ENCODE peak calls at places on chromosomes 12 and 14, in ten cellular contexts. One of them, this sample, is unnamed.

GRCh38 chr12:16300706-16301105 is 23.2 kb upstream of the SLC15A5 start:
- DNase-seq in SK-N-SH: no peak
- DNase-seq in HCT116: no peak
- DNase-seq in fibroblast of lung: no peak
- DNase-seq in PC-3: no peak
- DNase-seq in endothelial cell of umbilical vein: no peak
- DNase-seq in endodermal cell: no peak
- DNase-seq in IMR-90: no peak
- DNase-seq in HepG2: no peak
- DNase-seq in keratinocyte: no peak
- DNase-seq in this sample: no peak

GRCh38 chr12:121050725-121051124 is 11.7 kb upstream of the OASL start:
- DNase-seq in HCT116: no peak
- DNase-seq in HepG2: no peak
- DNase-seq in keratinocyte: no peak
- DNase-seq in fibroblast of lung: no peak
- DNase-seq in IMR-90: peak; percentile 6
- DNase-seq in endodermal cell: peak; percentile 46
- DNase-seq in endothelial cell of umbilical vein: peak; percentile 16
- DNase-seq in SK-N-SH: no peak
- DNase-seq in PC-3: peak; percentile 48
- DNase-seq in this sample: no peak

GRCh38 chr14:77014004-77014604 is 14.4 kb downstream of the IRF2BPL start:
- DNase-seq in endothelial cell of umbilical vein: peak; percentile 32
- DNase-seq in IMR-90: peak; percentile 47
- DNase-seq in PC-3: no peak
- DNase-seq in fibroblast of lung: peak; percentile 75
- DNase-seq in keratinocyte: no peak
- DNase-seq in endodermal cell: peak; percentile 76
- DNase-seq in HCT116: no peak
- DNase-seq in HepG2: peak; percentile 68
- DNase-seq in SK-N-SH: peak; percentile 71
- DNase-seq in this sample: peak; percentile 63

GRCh38 chr12:57732270-57732669 is 6.3 kb downstream of the AGAP2 start:
- DNase-seq in HCT116: no peak
- DNase-seq in IMR-90: no peak
- DNase-seq in endothelial cell of umbilical vein: no peak
- DNase-seq in endodermal cell: no peak
- DNase-seq in keratinocyte: no peak
- DNase-seq in SK-N-SH: no peak
- DNase-seq in PC-3: no peak
- DNase-seq in fibroblast of lung: no peak
- DNase-seq in HepG2: no peak
- DNase-seq in this sample: no peak

GRCh38 chr14:106013879-106014376 is 487.5 kb downstream of the TMEM121 start:
- DNase-seq in endodermal cell: no peak
- DNase-seq in HCT116: no peak
- DNase-seq in HepG2: no peak
- DNase-seq in fibroblast of lung: no peak
- DNase-seq in endothelial cell of umbilical vein: no peak
- DNase-seq in PC-3: no peak
- DNase-seq in keratinocyte: no peak
- DNase-seq in IMR-90: no peak
- DNase-seq in SK-N-SH: no peak
- DNase-seq in this sample: no peak

GRCh38 chr14:20802341-20803084 is at the start of gene RNASE1:
- DNase-seq in fibroblast of lung: no peak
- DNase-seq in PC-3: peak; percentile 52
- DNase-seq in endodermal cell: no peak
- DNase-seq in IMR-90: no peak
- DNase-seq in HepG2: peak; percentile 33
- DNase-seq in HCT116: no peak
- DNase-seq in keratinocyte: no peak
- DNase-seq in SK-N-SH: no peak
- DNase-seq in endothelial cell of umbilical vein: peak; percentile 85
- DNase-seq in this sample: no peak

GRCh38 chr14:82502043-82502442 is 968.4 kb upstream of the SEL1L start:
- DNase-seq in IMR-90: no peak
- DNase-seq in PC-3: no peak
- DNase-seq in HCT116: no peak
- DNase-seq in SK-N-SH: no peak
- DNase-seq in keratinocyte: no peak
- DNase-seq in HepG2: no peak
- DNase-seq in fibroblast of lung: no peak
- DNase-seq in endodermal cell: no peak
- DNase-seq in endothelial cell of umbilical vein: no peak
- DNase-seq in this sample: no peak

GRCh38 chr12:109743076-109743910 is 29.7 kb downstream of the FAM222A start:
- DNase-seq in keratinocyte: no peak
- DNase-seq in HCT116: no peak
- DNase-seq in endothelial cell of umbilical vein: no peak
- DNase-seq in fibroblast of lung: no peak
- DNase-seq in PC-3: no peak
- DNase-seq in endodermal cell: peak; percentile 51
- DNase-seq in HepG2: no peak
- DNase-seq in IMR-90: no peak
- DNase-seq in SK-N-SH: peak; percentile 46
- DNase-seq in this sample: no peak

GRCh38 chr14:80037349-80037748 is 174.0 kb downstream of the DIO2 start:
- DNase-seq in IMR-90: no peak
- DNase-seq in HepG2: no peak
- DNase-seq in endodermal cell: no peak
- DNase-seq in HCT116: no peak
- DNase-seq in PC-3: peak; percentile 36
- DNase-seq in fibroblast of lung: no peak
- DNase-seq in SK-N-SH: no peak
- DNase-seq in endothelial cell of umbilical vein: no peak
- DNase-seq in keratinocyte: no peak
- DNase-seq in this sample: no peak

GRCh38 chr12:101877816-101878811 is 734 bp downstream of the DRAM1 start:
- DNase-seq in HCT116: no peak
- DNase-seq in keratinocyte: no peak
- DNase-seq in fibroblast of lung: peak; percentile 36
- DNase-seq in PC-3: peak; percentile 18
- DNase-seq in HepG2: peak; percentile 7
- DNase-seq in IMR-90: no peak
- DNase-seq in SK-N-SH: peak; percentile 18
- DNase-seq in endothelial cell of umbilical vein: peak; percentile 58
- DNase-seq in endodermal cell: peak; percentile 53
- DNase-seq in this sample: no peak

GRCh38 chr14:94531187-94531586 is 21.9 kb upstream of the SERPINA12 start:
- DNase-seq in fibroblast of lung: no peak
- DNase-seq in HepG2: no peak
- DNase-seq in PC-3: no peak
- DNase-seq in keratinocyte: no peak
- DNase-seq in endodermal cell: peak; percentile 12
- DNase-seq in SK-N-SH: no peak
- DNase-seq in IMR-90: no peak
- DNase-seq in endothelial cell of umbilical vein: no peak
- DNase-seq in HCT116: no peak
- DNase-seq in this sample: no peak

GRCh38 chr14:100135073-100135472 is 24.4 kb downstream of the DEGS2 start:
- DNase-seq in HepG2: no peak
- DNase-seq in IMR-90: no peak
- DNase-seq in SK-N-SH: no peak
- DNase-seq in PC-3: no peak
- DNase-seq in HCT116: no peak
- DNase-seq in fibroblast of lung: no peak
- DNase-seq in endodermal cell: no peak
- DNase-seq in endothelial cell of umbilical vein: no peak
- DNase-seq in keratinocyte: no peak
- DNase-seq in this sample: no peak

GRCh38 chr14:100137173-100137572 is 22.3 kb downstream of the DEGS2 start:
- DNase-seq in endothelial cell of umbilical vein: no peak
- DNase-seq in HepG2: no peak
- DNase-seq in PC-3: no peak
- DNase-seq in fibroblast of lung: no peak
- DNase-seq in HCT116: no peak
- DNase-seq in SK-N-SH: no peak
- DNase-seq in IMR-90: no peak
- DNase-seq in endodermal cell: no peak
- DNase-seq in keratinocyte: no peak
- DNase-seq in this sample: no peak

GRCh38 chr14:100134591-100134990 is 24.9 kb downstream of the DEGS2 start:
- DNase-seq in endothelial cell of umbilical vein: no peak
- DNase-seq in PC-3: no peak
- DNase-seq in endodermal cell: no peak
- DNase-seq in HepG2: no peak
- DNase-seq in HCT116: no peak
- DNase-seq in fibroblast of lung: no peak
- DNase-seq in keratinocyte: no peak
- DNase-seq in SK-N-SH: no peak
- DNase-seq in IMR-90: no peak
- DNase-seq in this sample: no peak

GRCh38 chr14:100138082-100138787 is 21.2 kb downstream of the DEGS2 start:
- DNase-seq in keratinocyte: no peak
- DNase-seq in HCT116: no peak
- DNase-seq in endodermal cell: no peak
- DNase-seq in PC-3: no peak
- DNase-seq in SK-N-SH: no peak
- DNase-seq in IMR-90: no peak
- DNase-seq in fibroblast of lung: no peak
- DNase-seq in endothelial cell of umbilical vein: no peak
- DNase-seq in HepG2: no peak
- DNase-seq in this sample: no peak

GRCh38 chr14:100135784-100136183 is 23.7 kb downstream of the DEGS2 start:
- DNase-seq in HepG2: no peak
- DNase-seq in endothelial cell of umbilical vein: no peak
- DNase-seq in SK-N-SH: peak; percentile 30
- DNase-seq in HCT116: no peak
- DNase-seq in IMR-90: no peak
- DNase-seq in endodermal cell: peak; percentile 61
- DNase-seq in fibroblast of lung: no peak
- DNase-seq in PC-3: no peak
- DNase-seq in keratinocyte: no peak
- DNase-seq in this sample: no peak
- TF ChIP-seq CTCF in HepG2: no peak
- TF ChIP-seq CTCF in endothelial cell of umbilical vein: no peak
- TF ChIP-seq CTCF in SK-N-SH: no peak
- TF ChIP-seq CTCF in HCT116: no peak
- TF ChIP-seq CTCF in IMR-90: no peak
- TF ChIP-seq CTCF in endodermal cell: peak; percentile 39
- TF ChIP-seq CTCF in fibroblast of lung: no peak
- TF ChIP-seq CTCF in PC-3: no peak
- TF ChIP-seq CTCF in keratinocyte: no peak
- TF ChIP-seq CTCF in this sample: no peak

GRCh38 chr12:26941251-26941650 is 3.0 kb downstream of the FGFR1OP2 start:
- DNase-seq in HepG2: no peak
- DNase-seq in keratinocyte: no peak
- DNase-seq in fibroblast of lung: no peak
- DNase-seq in endodermal cell: no peak
- DNase-seq in SK-N-SH: no peak
- DNase-seq in HCT116: no peak
- DNase-seq in IMR-90: no peak
- DNase-seq in endothelial cell of umbilical vein: no peak
- DNase-seq in PC-3: no peak
- DNase-seq in this sample: no peak
- H3K27ac ChIP-seq in HepG2: no peak overlapping the region
- H3K27ac ChIP-seq in keratinocyte: no peak overlapping the region
- H3K27ac ChIP-seq in fibroblast of lung: no peak overlapping the region
- H3K27ac ChIP-seq in endodermal cell: no peak overlapping the region
- H3K27ac ChIP-seq in SK-N-SH: no peak overlapping the region
- H3K27ac ChIP-seq in HCT116: no peak overlapping the region
- H3K27ac ChIP-seq in IMR-90: no peak overlapping the region
- H3K27ac ChIP-seq in endothelial cell of umbilical vein: peak overlapping the region; percentile 38
- H3K27ac ChIP-seq in PC-3: no peak overlapping the region
- H3K27ac ChIP-seq in this sample: peak overlapping the region; percentile 13

GRCh38 chr12:213527-213932 is 427 bp downstream of the SLC6A12 start:
- DNase-seq in HCT116: no peak
- DNase-seq in SK-N-SH: no peak
- DNase-seq in fibroblast of lung: no peak
- DNase-seq in endodermal cell: no peak
- DNase-seq in PC-3: no peak
- DNase-seq in keratinocyte: no peak
- DNase-seq in IMR-90: no peak
- DNase-seq in endothelial cell of umbilical vein: no peak
- DNase-seq in HepG2: no peak
- DNase-seq in this sample: no peak

GRCh38 chr12:211639-212382 is 2.1 kb downstream of the SLC6A12 start:
- DNase-seq in IMR-90: no peak
- DNase-seq in fibroblast of lung: no peak
- DNase-seq in endothelial cell of umbilical vein: no peak
- DNase-seq in HepG2: no peak
- DNase-seq in keratinocyte: no peak
- DNase-seq in HCT116: no peak
- DNase-seq in SK-N-SH: no peak
- DNase-seq in endodermal cell: no peak
- DNase-seq in PC-3: no peak
- DNase-seq in this sample: no peak

GRCh38 chr12:211142-211465 is 2.9 kb downstream of the SLC6A12 start:
- DNase-seq in PC-3: no peak
- DNase-seq in fibroblast of lung: no peak
- DNase-seq in HepG2: no peak
- DNase-seq in endothelial cell of umbilical vein: no peak
- DNase-seq in keratinocyte: no peak
- DNase-seq in IMR-90: no peak
- DNase-seq in SK-N-SH: no peak
- DNase-seq in HCT116: no peak
- DNase-seq in endodermal cell: no peak
- DNase-seq in this sample: no peak

GRCh38 chr12:212799-213526 is 994 bp downstream of the SLC6A12 start:
- DNase-seq in HCT116: no peak
- DNase-seq in PC-3: no peak
- DNase-seq in SK-N-SH: peak; percentile 50
- DNase-seq in endodermal cell: no peak
- DNase-seq in fibroblast of lung: no peak
- DNase-seq in HepG2: peak; percentile 47
- DNase-seq in keratinocyte: no peak
- DNase-seq in IMR-90: peak; percentile 6
- DNase-seq in endothelial cell of umbilical vein: no peak
- DNase-seq in this sample: no peak

DNA sequence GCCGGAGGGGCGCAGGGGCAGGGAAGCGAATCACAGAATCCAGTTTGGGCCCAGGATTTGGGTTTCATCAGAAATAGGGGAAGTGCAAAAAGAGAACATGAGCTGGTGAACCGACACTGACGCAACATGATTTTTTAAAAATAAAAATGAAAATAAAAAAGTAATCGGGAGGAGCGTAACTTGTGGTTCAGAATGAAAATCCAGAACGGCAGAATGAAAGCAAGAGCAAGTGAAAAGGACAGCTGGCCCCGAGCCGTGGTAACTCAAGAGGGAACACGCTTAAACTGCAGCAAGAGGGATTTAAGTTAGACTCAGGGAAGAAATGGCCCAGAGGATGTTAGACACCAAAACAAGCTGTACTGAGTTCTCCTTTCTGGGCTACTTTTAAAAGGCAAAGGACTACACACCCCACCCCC is 1.6 kb downstream of the SLC6A12 start:
- DNase-seq in IMR-90: no peak
- DNase-seq in fibroblast of lung: no peak
- DNase-seq in SK-N-SH: no peak
- DNase-seq in keratinocyte: no peak
- DNase-seq in HepG2: no peak
- DNase-seq in PC-3: no peak
- DNase-seq in endothelial cell of umbilical vein: no peak
- DNase-seq in HCT116: no peak
- DNase-seq in endodermal cell: no peak
- DNase-seq in this sample: no peak
- H3K9ac ChIP-seq in IMR-90: no peak overlapping the region
- H3K9ac ChIP-seq in fibroblast of lung: no peak overlapping the region
- H3K9ac ChIP-seq in SK-N-SH: no peak overlapping the region
- H3K9ac ChIP-seq in keratinocyte: no peak overlapping the region
- H3K9ac ChIP-seq in HepG2: peak overlapping the region; percentile 23
- H3K9ac ChIP-seq in PC-3: no peak overlapping the region
- H3K9ac ChIP-seq in endothelial cell of umbilical vein: no peak overlapping the region
- H3K9ac ChIP-seq in HCT116: no peak overlapping the region
- H3K9ac ChIP-seq in endodermal cell: peak overlapping the region; percentile 6
- H3K9ac ChIP-seq in this sample: no peak overlapping the region

GRCh38 chr12:65810036-65810435 is 14.2 kb upstream of the HMGA2 start:
- DNase-seq in fibroblast of lung: peak; percentile 13
- DNase-seq in IMR-90: peak; percentile 37
- DNase-seq in endothelial cell of umbilical vein: no peak
- DNase-seq in keratinocyte: no peak
- DNase-seq in SK-N-SH: no peak
- DNase-seq in PC-3: no peak
- DNase-seq in HCT116: no peak
- DNase-seq in endodermal cell: no peak
- DNase-seq in HepG2: no peak
- DNase-seq in this sample: no peak
- TF ChIP-seq CTCF in fibroblast of lung: no peak
- TF ChIP-seq CTCF in IMR-90: no peak
- TF ChIP-seq CTCF in endothelial cell of umbilical vein: no peak
- TF ChIP-seq CTCF in keratinocyte: no peak
- TF ChIP-seq CTCF in SK-N-SH: no peak
- TF ChIP-seq CTCF in PC-3: no peak
- TF ChIP-seq CTCF in HCT116: no peak
- TF ChIP-seq CTCF in endodermal cell: no peak
- TF ChIP-seq CTCF in HepG2: no peak
- TF ChIP-seq CTCF in this sample: no peak